ENCODE peak calls at places on chromosomes 4 and X, in eight cellular contexts. H is vagina, T is breast epithelium, D is H54, W is tibial nerve, M is heart left ventricle, X is K562, N is GM12892. K is an unnamed sample.

GRCh38 chr4:1010522-1011021 is 854 bp upstream of the FGFRL1 start:
- DNase-seq in M (peak), N (no peak), H (no peak), T (peak), X (no peak), W (peak), D (no peak), K (peak)

GRCh38 chrX:145848451-145848850 is 30.8 kb downstream of the SLITRK2 start:
- DNase-seq in M (no peak), W (no peak), N (no peak), X (no peak), T (no peak), D (no peak), H (no peak), K (no peak)

GRCh38 chrX:84441143-84441542 is 61.1 kb downstream of the HDX start:
- DNase-seq in W (no peak), M (no peak), T (no peak), X (no peak), D (no peak), H (no peak), N (no peak), K (no peak)

GRCh38 chrX:68763481-68763880 is 65.3 kb upstream of the EFNB1 start:
- DNase-seq in X (no peak), D (no peak), W (no peak), H (no peak), T (no peak), M (no peak), N (no peak), K (no peak)

GRCh38 chr4:15197005-15197404 is 194.7 kb downstream of the CPEB2 start:
- DNase-seq in D (no peak), M (no peak), N (no peak), T (no peak), H (no peak), X (no peak), W (no peak), K (no peak)

GRCh38 chr4:87838207-87838606 is 5.4 kb downstream of the MEPE start:
- DNase-seq in T (no peak), M (no peak), X (peak), D (no peak), H (no peak), N (no peak), W (no peak), K (no peak)

GRCh38 chrX:43961699-43962098 is 11.5 kb downstream of the NDP start:
- DNase-seq in T (no peak), H (no peak), M (no peak), W (no peak), D (no peak), N (no peak), X (peak), K (no peak)

GRCh38 chr4:55312491-55313101 is 33.4 kb upstream of the SRD5A3 start:
- DNase-seq in D (no peak), T (no peak), M (peak), H (no peak), W (peak), X (no peak), N (no peak), K (peak)

GRCh38 chr4:169225058-169225751 is 45.6 kb downstream of the SH3RF1 start:
- DNase-seq in W (no peak), H (no peak), X (no peak), T (no peak), D (peak), N (no peak), M (no peak), K (no peak)

GRCh38 chrX:101507372-101507771 is 22.1 kb downstream of the ARMCX4 start:
- DNase-seq in N (no peak), T (no peak), D (no peak), X (no peak), H (no peak), M (no peak), W (no peak), K (no peak)

GRCh38 chrX:41733939-41734338 is 10.0 kb downstream of the GPR82 start:
- DNase-seq in W (no peak), T (no peak), D (no peak), X (no peak), N (peak), M (no peak), H (no peak), K (no peak)

GRCh38 chr4:20193522-20193902 is 58.2 kb upstream of the SLIT2 start:
- DNase-seq in D (no peak), N (no peak), T (no peak), M (no peak), X (no peak), H (no peak), W (no peak), K (no peak)

GRCh38 chr4:141247430-141247780 is 26.7 kb downstream of the ZNF330 start:
- DNase-seq in H (no peak), W (no peak), D (no peak), M (no peak), T (no peak), X (no peak), N (no peak), K (no peak)

GRCh38 chr4:10053635-10054453 is 32.5 kb upstream of the SLC2A9 start:
- DNase-seq in H (peak), W (no peak), N (no peak), D (no peak), M (no peak), T (no peak), X (no peak), K (no peak)

GRCh38 chr4:48604041-48604440 is 114.0 kb downstream of the ZAR1 start:
- DNase-seq in D (no peak), W (no peak), M (no peak), X (no peak), N (no peak), H (no peak), T (no peak), K (no peak)

GRCh38 chrX:96464880-96465558 is 219.6 kb upstream of the DIAPH2 start:
- DNase-seq in W (no peak), X (no peak), H (no peak), N (no peak), T (no peak), M (no peak), D (no peak), K (no peak)

GRCh38 chr4:10866691-10867090 is 182.1 kb upstream of the CLNK start:
- DNase-seq in T (no peak), H (no peak), N (no peak), D (no peak), X (no peak), W (no peak), M (no peak), K (no peak)

GRCh38 chr4:4386296-4386735 is 586 bp upstream of the NSG1 start:
- DNase-seq in M (no peak), T (no peak), N (no peak), W (no peak), H (no peak), D (no peak), X (peak), K (no peak)

GRCh38 chr4:182177166-182177565 is 66.0 kb upstream of the TENM3 start:
- DNase-seq in T (no peak), D (no peak), M (no peak), H (no peak), X (no peak), N (no peak), W (no peak), K (no peak)

GRCh38 chr4:176193898-176194297 is 1.5 kb downstream of the SPATA4 start:
- DNase-seq in M (no peak), H (no peak), T (no peak), N (no peak), W (no peak), D (no peak), X (no peak), K (no peak)
- TF ChIP-seq POLR2A in M (no peak), H (no peak), T (no peak), N (no peak), W (no peak), D (no peak), X (no peak), K (no peak)

GRCh38 chrX:51892921-51893745 is at the start of gene MAGED1:
- DNase-seq in N (peak), T (peak), M (peak), X (no peak), H (no peak), W (peak), D (peak), K (peak)
- TF ChIP-seq POLR2A in N (peak), T (peak), M (no peak), X (no peak), H (no peak), W (peak), D (peak), K (no peak)

GRCh38 chr4:153521995-153522799 is 56.0 kb downstream of the TMEM131L start:
- DNase-seq in N (no peak), X (no peak), H (no peak), M (no peak), D (no peak), T (no peak), W (no peak), K (no peak)

GRCh38 chr4:153521467-153521866 is 55.3 kb downstream of the TMEM131L start:
- DNase-seq in M (no peak), W (no peak), D (no peak), X (no peak), H (no peak), T (no peak), N (no peak), K (no peak)

GRCh38 chr4:153519677-153520076 is 53.5 kb downstream of the TMEM131L start:
- DNase-seq in W (no peak), H (no peak), T (no peak), D (no peak), M (no peak), N (no peak), X (no peak), K (no peak)

GRCh38 chr4:153520227-153520626 is 54.1 kb downstream of the TMEM131L start:
- DNase-seq in M (no peak), X (no peak), N (no peak), W (no peak), T (no peak), D (no peak), H (no peak), K (no peak)

GRCh38 chr4:153520871-153521329 is 54.7 kb downstream of the TMEM131L start:
- DNase-seq in N (no peak), T (no peak), X (no peak), M (no peak), H (no peak), D (no peak), W (no peak), K (peak)
- TF ChIP-seq POLR2A in N (peak), T (no peak), X (no peak), M (no peak), H (no peak), D (no peak), W (no peak), K (no peak)

GRCh38 chr4:82421796-82422560 is 8.3 kb downstream of the HNRNPDL start:
- DNase-seq in T (no peak), M (no peak), X (no peak), H (no peak), D (no peak), N (no peak), W (no peak), K (no peak)
- TF ChIP-seq POLR2A in T (no peak), M (no peak), X (peak), H (no peak), D (no peak), N (peak), W (no peak), K (no peak)

K was measured in lower leg skin.